ENCODE peak calls at places on chromosomes 1 and 21, in seven cellular contexts. J, K, M, A, T, Y and W are unnamed samples.

GRCh38 chr1:247517795-247518612 is 18.2 kb downstream of the OR2C3 start:
- DNase-seq in J (no peak), K (no peak), M (no peak), A (no peak), T (peak; percentile 30), Y (no peak), W (no peak)

GRCh38 chr1:10508511-10508951 is 33.8 kb downstream of the PEX14 start:
- DNase-seq in J (no peak), K (no peak), M (peak; percentile 25), A (peak; percentile 69), T (no peak), Y (no peak), W (no peak)

GRCh38 chr1:17883136-17883535 is 128.0 kb downstream of the ACTL8 start:
- DNase-seq in J (no peak), K (no peak), M (no peak), A (no peak), T (no peak), Y (no peak), W (no peak)

GRCh38 chr21:35395728-35396127 is 346.6 kb upstream of the RUNX1 start:
- DNase-seq in J (no peak), K (no peak), M (peak; percentile 87), A (no peak), T (no peak), Y (no peak), W (peak; percentile 33)

GRCh38 chr1:204463125-204464060 is 31.2 kb downstream of the PIK3C2B start:
- DNase-seq in J (no peak), K (no peak), M (no peak), A (no peak), T (peak; percentile 70), Y (no peak), W (no peak)

GRCh38 chr1:159906960-159907359 is 7.0 kb upstream of the CFAP45 start:
- DNase-seq in J (no peak), K (no peak), M (no peak), A (no peak), T (no peak), Y (no peak), W (no peak)

GRCh38 chr1:186497651-186498050 is 36.7 kb upstream of the PDC start:
- DNase-seq in J (no peak), K (no peak), M (no peak), A (no peak), T (no peak), Y (no peak), W (no peak)

GRCh38 chr1:91749690-91750335 is 136.1 kb downstream of the TGFBR3 start:
- DNase-seq in J (no peak), K (no peak), M (no peak), A (no peak), T (no peak), Y (no peak), W (no peak)

GRCh38 chr1:25820247-25821111 is 725 bp downstream of the MTFR1L start:
- DNase-seq in J (peak; percentile 37), K (no peak), M (peak; percentile 76), A (peak; percentile 76), T (peak; percentile 68), Y (peak; percentile 51), W (peak; percentile 43)